ENCODE peak calls at places on chromosomes 5 and 9, in five cellular contexts. S, E, H, X and P are unnamed samples.

GRCh38 chr5:10797246-10797645 is 36.2 kb upstream of the DAP start:
- DNase-seq in S (no peak), E (no peak), H (no peak), X (no peak), P (no peak)

GRCh38 chr5:38069360-38069759 is 189.0 kb upstream of the EGFLAM start:
- DNase-seq in S (no peak), E (no peak), H (no peak), X (no peak), P (no peak)

GRCh38 chr5:75481024-75481423 is 30.4 kb downstream of the CERT1 start:
- DNase-seq in S (no peak), E (no peak), H (no peak), X (no peak), P (no peak)

GRCh38 chr5:75018805-75019587 is 33.4 kb downstream of the GCNT4 start:
- DNase-seq in S (no peak), E (no peak), H (no peak), X (no peak), P (no peak)

GRCh38 chr5:113025596-113025995 is 49.0 kb downstream of the DCP2 start:
- DNase-seq in S (no peak), E (no peak), H (no peak), X (no peak), P (no peak)

GRCh38 chr5:62457071-62457470 is 44.5 kb downstream of the IPO11 start:
- DNase-seq in S (no peak), E (no peak), H (no peak), X (no peak), P (no peak)

GRCh38 chr9:811101-811531 is 30.4 kb upstream of the DMRT1 start:
- DNase-seq in S (no peak), E (no peak), H (no peak), X (no peak), P (no peak)

GRCh38 chr9:36914212-36914577 is 119.9 kb downstream of the PAX5 start:
- DNase-seq in S (no peak), E (no peak), H (no peak), X (no peak), P (no peak)

GRCh38 chr5:176414704-176415103 is 1.6 kb downstream of the CLTB start:
- DNase-seq in S (no peak), E (no peak), H (no peak), X (no peak), P (no peak)

GRCh38 chr9:14722391-14723035 is at the start of gene CER1:
- DNase-seq in S (no peak), E (no peak), H (no peak), X (no peak), P (no peak)

GRCh38 chr5:170865622-170866021 is 3.8 kb downstream of the RANBP17 start:
- DNase-seq in S (no peak), E (no peak), H (no peak), X (no peak), P (no peak)

GRCh38 chr5:154508114-154508513 is 30.1 kb upstream of the HAND1 start:
- DNase-seq in S (no peak), E (no peak), H (no peak), X (no peak), P (no peak)

GRCh38 chr5:66307647-66308257 is 163.7 kb downstream of the SREK1 start:
- DNase-seq in S (peak; percentile 37), E (no peak), H (peak; percentile 56), X (no peak), P (peak; percentile 20)

GRCh38 chr5:170638051-170638450 is 134.2 kb downstream of the KCNIP1 start:
- DNase-seq in S (no peak), E (no peak), H (no peak), X (no peak), P (no peak)

GRCh38 chr9:137265496-137266161 is 10.5 kb downstream of the NELFB start:
- DNase-seq in S (no peak), E (no peak), H (no peak), X (no peak), P (no peak)

GRCh38 chr5:150513375-150514309 is 5.7 kb downstream of the NDST1 start:
- DNase-seq in S (no peak), E (no peak), H (no peak), X (no peak), P (no peak)

GRCh38 chr9:91515074-91515687 is 91.5 kb upstream of the NFIL3 start:
- DNase-seq in S (peak; percentile 29), E (peak; percentile 91), H (no peak), X (peak; percentile 75), P (peak; percentile 79)

GRCh38 chr5:107469485-107469884 is 201.3 kb downstream of the EFNA5 start:
- DNase-seq in S (no peak), E (no peak), H (peak; percentile 50), X (no peak), P (peak; percentile 78)

GRCh38 chr9:121998513-121999049 is 94.5 kb downstream of the TTLL11 start:
- DNase-seq in S (no peak), E (no peak), H (no peak), X (no peak), P (no peak)

GRCh38 chr9:96417610-96418073 is 528 bp downstream of the ZNF367 start:
- DNase-seq in S (no peak), E (no peak), H (no peak), X (peak; percentile 50), P (no peak)

GRCh38 chr5:136062563-136063274 is 33.9 kb downstream of the TGFBI start:
- DNase-seq in S (no peak), E (no peak), H (peak; percentile 77), X (no peak), P (no peak)

GRCh38 chr5:179599973-179600372 is 23.5 kb downstream of the HNRNPH1 start:
- DNase-seq in S (no peak), E (no peak), H (no peak), X (no peak), P (no peak)

GRCh38 chr5:76855961-76856360 is 6.1 kb downstream of the S100Z start:
- DNase-seq in S (no peak), E (no peak), H (no peak), X (no peak), P (no peak)

GRCh38 chr5:3597727-3598082 is 2.1 kb downstream of the IRX1 start:
- DNase-seq in S (no peak), E (no peak), H (no peak), X (no peak), P (no peak)

GRCh38 chr5:151770383-151771258 is 1.1 kb upstream of the G3BP1 start:
- DNase-seq in S (peak; percentile 37), E (peak; percentile 81), H (no peak), X (peak; percentile 70), P (no peak)

GRCh38 chr5:132526290-132526973 is 16.9 kb downstream of the IL5 start:
- DNase-seq in S (peak; percentile 15), E (peak; percentile 29), H (peak; percentile 44), X (no peak), P (no peak)

GRCh38 chr5:143014017-143014651 is 244.0 kb downstream of the ARHGAP26 start:
- DNase-seq in S (no peak), E (no peak), H (no peak), X (no peak), P (no peak)

GRCh38 chr9:22010881-22011625 is 1.9 kb upstream of the CDKN2B start:
- DNase-seq in S (no peak), E (no peak), H (no peak), X (no peak), P (no peak)